ENCODE peak calls at places on chromosomes 6 and 20, in four cellular contexts. H is HCEC 1CT, Y is anterior cingulate cortex, P is KBM-7. O is an unnamed sample.

GRCh38 chr6:40917603-40918002 is 121.4 kb downstream of the UNC5CL start:
- DNase-seq in H (no peak), Y (no peak), P (peak), O (peak)

GRCh38 chr6:169395080-169395805 is 141.6 kb upstream of the THBS2 start:
- DNase-seq in H (no peak), Y (no peak), P (no peak), O (no peak)

GRCh38 chr6:24313477-24314141 is 44.2 kb downstream of the DCDC2 start:
- DNase-seq in H (peak), Y (no peak), P (no peak), O (no peak)

GRCh38 chr20:36847009-36847709 is 28.8 kb upstream of the TLDC2 start:
- DNase-seq in H (peak), Y (peak), P (no peak), O (no peak)

GRCh38 chr6:53496797-53497196 is 48.1 kb downstream of the GCLC start:
- DNase-seq in H (peak), Y (no peak), P (no peak), O (no peak)

GRCh38 chr6:156822747-156823206 is 45.6 kb downstream of the ARID1B start:
- DNase-seq in H (no peak), Y (no peak), P (no peak), O (no peak)

GRCh38 chr6:348860-349396 is 42.6 kb upstream of the IRF4 start:
- DNase-seq in H (no peak), Y (no peak), P (no peak), O (no peak)

GRCh38 chr20:33031531-33031930 is at the start of gene BPIFB6:
- DNase-seq in H (no peak), Y (no peak), P (no peak), O (no peak)

GRCh38 chr6:54624216-54624615 is 222.4 kb upstream of the FAM83B start:
- DNase-seq in H (no peak), Y (no peak), P (no peak), O (no peak)

GRCh38 chr6:43054206-43054943 is 724 bp upstream of the CUL7 start:
- DNase-seq in H (no peak), Y (no peak), P (no peak), O (peak)

GRCh38 chr20:46108435-46108841 is 9.7 kb upstream of the CD40 start:
- DNase-seq in H (no peak), Y (no peak), P (peak), O (peak)

GRCh38 chr6:87274660-87275273 is 47.6 kb upstream of the SMIM8 start:
- DNase-seq in H (peak), Y (no peak), P (no peak), O (no peak)

GRCh38 chr6:109382576-109383437 is 540 bp upstream of the CD164 start:
- DNase-seq in H (peak), Y (peak), P (peak), O (peak)

GRCh38 chr20:63552481-63553249 is 1.3 kb upstream of the FNDC11 start:
- DNase-seq in H (no peak), Y (no peak), P (peak), O (peak)

GRCh38 chr6:64504509-64504908 is 868.9 kb downstream of the PHF3 start:
- DNase-seq in H (no peak), Y (no peak), P (no peak), O (no peak)

GRCh38 chr20:40703981-40704530 is 15.0 kb upstream of the MAFB start:
- DNase-seq in H (no peak), Y (no peak), P (no peak), O (no peak)

GRCh38 chr6:111972714-111973678 is 80.9 kb upstream of the CCN6 start:
- DNase-seq in H (peak), Y (no peak), P (no peak), O (no peak)

GRCh38 chr6:46347669-46348068 is 143.6 kb downstream of the RCAN2 start:
- DNase-seq in H (no peak), Y (no peak), P (no peak), O (no peak)

GRCh38 chr6:34182751-34183531 is 37.1 kb upstream of the GRM4 start:
- DNase-seq in H (no peak), Y (no peak), P (peak), O (peak)

GRCh38 chr20:19493794-19494495 is 264.1 kb upstream of the RIN2 start:
- DNase-seq in H (no peak), Y (no peak), P (no peak), O (no peak)

GRCh38 chr20:708956-709355 is 33.4 kb upstream of the SCRT2 start:
- DNase-seq in H (no peak), Y (no peak), P (no peak), O (no peak)

GRCh38 chr6:145633981-145634627 is 101.2 kb downstream of the EPM2A start:
- DNase-seq in H (peak), Y (peak), P (peak), O (peak)